ENCODE peak calls at places on chromosome X, in four cellular contexts. One of them, this sample, is unnamed.

GRCh38 chrX:152989292-152989658 is 4.6 kb downstream of the PNMA5 start:
- DNase-seq in pancreas: no peak
- DNase-seq in GM23248: peak; percentile 25
- DNase-seq in lower lobe of right lung: no peak
- DNase-seq in this sample: no peak

GRCh38 chrX:130523460-130524394 is 121.9 kb downstream of the RBMX2 start:
- DNase-seq in pancreas: peak; percentile 38
- DNase-seq in GM23248: no peak
- DNase-seq in lower lobe of right lung: peak; percentile 50
- DNase-seq in this sample: peak; percentile 77

GRCh38 chrX:123422875-123423274 is 238.8 kb downstream of the GRIA3 start:
- DNase-seq in GM23248: peak; percentile 60
- DNase-seq in lower lobe of right lung: no peak
- DNase-seq in pancreas: peak; percentile 19
- DNase-seq in this sample: peak; percentile 16

GRCh38 chrX:111041018-111041462 is 55.0 kb upstream of the PAK3 start:
- DNase-seq in lower lobe of right lung: no peak
- DNase-seq in pancreas: no peak
- DNase-seq in GM23248: peak; percentile 43
- DNase-seq in this sample: no peak

GRCh38 chrX:110743679-110744340 is 51.8 kb downstream of the CHRDL1 start:
- DNase-seq in lower lobe of right lung: no peak
- DNase-seq in pancreas: no peak
- DNase-seq in GM23248: peak; percentile 47
- DNase-seq in this sample: no peak

GRCh38 chrX:24828600-24828999 is 134.9 kb downstream of the POLA1 start:
- DNase-seq in GM23248: no peak
- DNase-seq in pancreas: no peak
- DNase-seq in lower lobe of right lung: no peak
- DNase-seq in this sample: no peak

GRCh38 chrX:69109706-69110635 is 55.3 kb downstream of the PJA1 start:
- DNase-seq in pancreas: no peak
- DNase-seq in GM23248: peak; percentile 76
- DNase-seq in lower lobe of right lung: no peak
- DNase-seq in this sample: no peak

GRCh38 chrX:97844943-97845342 is 961.2 kb downstream of the RPA4 start:
- DNase-seq in GM23248: no peak
- DNase-seq in lower lobe of right lung: no peak
- DNase-seq in pancreas: peak; percentile 3
- DNase-seq in this sample: no peak

GRCh38 chrX:98299785-98300184 is 1416.1 kb downstream of the RPA4 start:
- DNase-seq in pancreas: no peak
- DNase-seq in lower lobe of right lung: no peak
- DNase-seq in GM23248: no peak
- DNase-seq in this sample: no peak

GRCh38 chrX:67917412-67918010 is 373.7 kb downstream of the AR start:
- DNase-seq in lower lobe of right lung: no peak
- DNase-seq in GM23248: no peak
- DNase-seq in pancreas: no peak
- DNase-seq in this sample: no peak

GRCh38 chrX:69173906-69174305 is 8.7 kb upstream of the PJA1 start:
- DNase-seq in pancreas: no peak
- DNase-seq in GM23248: no peak
- DNase-seq in lower lobe of right lung: no peak
- DNase-seq in this sample: no peak

GRCh38 chrX:12245650-12246645 is 107.7 kb downstream of the FRMPD4 start:
- DNase-seq in lower lobe of right lung: no peak
- DNase-seq in GM23248: peak; percentile 0
- DNase-seq in pancreas: no peak
- DNase-seq in this sample: no peak

GRCh38 chrX:134803060-134803459 is 144.8 kb upstream of the PLAC1 start:
- DNase-seq in pancreas: no peak
- DNase-seq in GM23248: no peak
- DNase-seq in lower lobe of right lung: no peak
- DNase-seq in this sample: no peak

GRCh38 chrX:149207518-149207917 is 297.6 kb downstream of the IDS start:
- DNase-seq in pancreas: no peak
- DNase-seq in GM23248: no peak
- DNase-seq in lower lobe of right lung: no peak
- DNase-seq in this sample: no peak
- H3K9me3 ChIP-seq in pancreas: no peaks in the 10 kb centered on the region
- H3K9me3 ChIP-seq in GM23248: no peaks in the 10 kb centered on the region
- H3K9me3 ChIP-seq in lower lobe of right lung: no peaks in the 10 kb centered on the region
- H3K9me3 ChIP-seq in this sample: no peaks in the 10 kb centered on the region

GRCh38 chrX:108312011-108312410 is 126.2 kb downstream of the COL4A6 start:
- DNase-seq in GM23248: peak; percentile 33
- DNase-seq in pancreas: no peak
- DNase-seq in lower lobe of right lung: no peak
- DNase-seq in this sample: no peak

GRCh38 chrX:108312938-108313337 is 125.3 kb downstream of the COL4A6 start:
- DNase-seq in GM23248: peak; percentile 80
- DNase-seq in pancreas: no peak
- DNase-seq in lower lobe of right lung: peak; percentile 29
- DNase-seq in this sample: peak; percentile 26

GRCh38 chrX:108310511-108310910 is 127.7 kb downstream of the COL4A6 start:
- DNase-seq in lower lobe of right lung: no peak
- DNase-seq in GM23248: no peak
- DNase-seq in pancreas: no peak
- DNase-seq in this sample: no peak

GRCh38 chrX:108316456-108316855 is 121.8 kb downstream of the COL4A6 start:
- DNase-seq in pancreas: no peak
- DNase-seq in GM23248: no peak
- DNase-seq in lower lobe of right lung: no peak
- DNase-seq in this sample: no peak

DNA sequence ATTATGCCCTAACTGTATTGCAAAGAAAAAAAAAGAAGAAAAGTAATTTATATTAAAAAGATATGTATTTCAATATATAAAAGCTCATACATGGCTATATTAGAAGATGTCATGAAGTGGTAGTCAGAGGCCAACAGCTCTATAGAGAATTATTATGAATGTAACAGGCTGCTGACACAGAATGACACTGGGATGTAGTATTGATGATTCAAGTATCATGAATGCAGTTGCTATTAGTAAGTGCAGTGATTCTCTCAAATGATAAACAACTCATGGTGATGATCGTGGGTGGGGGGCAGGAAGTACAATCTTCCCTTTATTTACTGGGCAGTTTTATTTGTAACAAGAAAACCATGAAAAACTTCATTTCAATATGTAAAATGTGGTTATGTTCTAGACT is 124.6 kb downstream of the COL4A6 start:
- DNase-seq in lower lobe of right lung: no peak
- DNase-seq in GM23248: peak; percentile 65
- DNase-seq in pancreas: no peak
- DNase-seq in this sample: no peak
- H3K4me1 ChIP-seq in lower lobe of right lung: no peaks in the 10 kb centered on the region
- H3K4me1 ChIP-seq in GM23248: peaks cover 16% of the 10 kb centered on the region
- H3K4me1 ChIP-seq in pancreas: no peaks in the 10 kb centered on the region
- H3K4me1 ChIP-seq in this sample: no peaks in the 10 kb centered on the region

DNA sequence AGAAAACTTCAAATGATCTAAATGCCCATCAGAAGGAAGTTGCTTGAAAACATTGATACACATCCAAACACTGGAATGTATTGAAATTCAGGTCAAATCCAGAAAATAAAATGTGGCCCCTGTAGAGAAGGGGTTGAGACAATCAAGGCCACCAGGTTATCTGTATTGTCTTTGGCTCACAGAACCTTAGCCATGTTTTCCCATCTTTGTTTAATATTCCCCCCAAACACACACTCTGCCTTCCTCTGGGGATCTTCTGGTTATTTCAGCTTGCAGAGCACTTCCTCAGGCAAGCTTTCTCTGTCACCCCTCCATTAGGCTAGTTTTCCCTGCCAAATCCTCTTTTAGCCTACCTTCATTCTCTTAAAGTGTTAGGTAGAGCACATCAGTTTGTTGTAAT is 30.5 kb downstream of the PAGE2 start:
- DNase-seq in lower lobe of right lung: no peak
- DNase-seq in pancreas: no peak
- DNase-seq in GM23248: no peak
- DNase-seq in this sample: no peak
- H3K9me3 ChIP-seq in lower lobe of right lung: no peaks in the 10 kb centered on the region
- H3K9me3 ChIP-seq in pancreas: no peaks in the 10 kb centered on the region
- H3K9me3 ChIP-seq in GM23248: no peaks in the 10 kb centered on the region
- H3K9me3 ChIP-seq in this sample: no peaks in the 10 kb centered on the region

GRCh38 chrX:119757979-119758681 is at the start of gene SOWAHD:
- DNase-seq in pancreas: peak; percentile 37
- DNase-seq in lower lobe of right lung: peak; percentile 63
- DNase-seq in GM23248: peak; percentile 49
- DNase-seq in this sample: peak; percentile 77
- H3K4me1 ChIP-seq in pancreas: no peaks in the 10 kb centered on the region
- H3K4me1 ChIP-seq in lower lobe of right lung: no peaks in the 10 kb centered on the region
- H3K4me1 ChIP-seq in GM23248: peaks cover 6% of the 10 kb centered on the region
- H3K4me1 ChIP-seq in this sample: no peaks in the 10 kb centered on the region

GRCh38 chrX:1223253-1223621 is 10.8 kb upstream of the CRLF2 start:
- DNase-seq in pancreas: no peak
- DNase-seq in GM23248: no peak
- DNase-seq in lower lobe of right lung: no peak
- DNase-seq in this sample: no peak
- H3K9me3 ChIP-seq in pancreas: no peaks in the 10 kb centered on the region
- H3K9me3 ChIP-seq in GM23248: no peaks in the 10 kb centered on the region
- H3K9me3 ChIP-seq in lower lobe of right lung: peaks cover 11% of the 10 kb centered on the region
- H3K9me3 ChIP-seq in this sample: no peaks in the 10 kb centered on the region

GRCh38 chrX:13285229-13285628 is 34.6 kb downstream of the ATXN3L start:
- DNase-seq in pancreas: no peak
- DNase-seq in lower lobe of right lung: no peak
- DNase-seq in GM23248: no peak
- DNase-seq in this sample: no peak

GRCh38 chrX:13285693-13286092 is 34.2 kb downstream of the ATXN3L start:
- DNase-seq in lower lobe of right lung: no peak
- DNase-seq in pancreas: no peak
- DNase-seq in GM23248: no peak
- DNase-seq in this sample: no peak

GRCh38 chrX:13283512-13283911 is 36.3 kb downstream of the ATXN3L start:
- DNase-seq in GM23248: peak; percentile 4
- DNase-seq in lower lobe of right lung: no peak
- DNase-seq in pancreas: no peak
- DNase-seq in this sample: no peak

GRCh38 chrX:13281289-13281688 is 38.6 kb downstream of the ATXN3L start:
- DNase-seq in lower lobe of right lung: no peak
- DNase-seq in GM23248: no peak
- DNase-seq in pancreas: no peak
- DNase-seq in this sample: no peak

GRCh38 chrX:13283968-13284914 is 35.6 kb downstream of the ATXN3L start:
- DNase-seq in lower lobe of right lung: no peak
- DNase-seq in pancreas: no peak
- DNase-seq in GM23248: peak; percentile 80
- DNase-seq in this sample: no peak
- H3K4me1 ChIP-seq in lower lobe of right lung: no peaks in the 10 kb centered on the region
- H3K4me1 ChIP-seq in pancreas: no peaks in the 10 kb centered on the region
- H3K4me1 ChIP-seq in GM23248: peaks cover 41% of the 10 kb centered on the region
- H3K4me1 ChIP-seq in this sample: no peaks in the 10 kb centered on the region

GRCh38 chrX:63917296-63917695 is 132.3 kb upstream of the ARHGEF9 start:
- DNase-seq in lower lobe of right lung: no peak
- DNase-seq in GM23248: no peak
- DNase-seq in pancreas: no peak
- DNase-seq in this sample: no peak

GRCh38 chrX:63919081-63919480 is 134.1 kb upstream of the ARHGEF9 start:
- DNase-seq in lower lobe of right lung: no peak
- DNase-seq in pancreas: no peak
- DNase-seq in GM23248: no peak
- DNase-seq in this sample: no peak

GRCh38 chrX:63918611-63919010 is 133.6 kb upstream of the ARHGEF9 start:
- DNase-seq in pancreas: no peak
- DNase-seq in lower lobe of right lung: no peak
- DNase-seq in GM23248: peak; percentile 70
- DNase-seq in this sample: no peak

DNA sequence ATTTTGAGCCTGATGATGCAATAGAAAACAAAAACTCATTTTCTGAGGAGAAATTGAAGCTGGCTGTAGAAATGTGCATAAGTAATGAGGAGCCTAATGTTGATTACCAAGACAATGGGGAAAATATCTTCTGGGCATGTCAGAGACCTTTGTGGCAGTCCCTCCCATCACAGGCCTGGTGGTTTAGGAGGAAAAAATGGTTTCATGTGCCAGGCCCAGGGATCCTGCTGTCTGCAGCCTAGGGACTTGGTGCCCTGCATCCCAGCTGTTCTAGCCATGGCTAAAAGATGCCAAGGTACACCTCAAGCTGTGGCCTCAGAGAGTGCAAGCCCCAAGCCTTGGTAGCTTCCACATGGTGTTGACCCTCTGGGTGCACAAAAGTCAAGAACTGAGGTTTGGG is 128.7 kb upstream of the ARHGEF9 start:
- DNase-seq in pancreas: no peak
- DNase-seq in GM23248: no peak
- DNase-seq in lower lobe of right lung: no peak
- DNase-seq in this sample: no peak
- H3K9me3 ChIP-seq in pancreas: no peaks in the 10 kb centered on the region
- H3K9me3 ChIP-seq in GM23248: no peaks in the 10 kb centered on the region
- H3K9me3 ChIP-seq in lower lobe of right lung: peaks cover 4% of the 10 kb centered on the region
- H3K9me3 ChIP-seq in this sample: no peaks in the 10 kb centered on the region

DNA sequence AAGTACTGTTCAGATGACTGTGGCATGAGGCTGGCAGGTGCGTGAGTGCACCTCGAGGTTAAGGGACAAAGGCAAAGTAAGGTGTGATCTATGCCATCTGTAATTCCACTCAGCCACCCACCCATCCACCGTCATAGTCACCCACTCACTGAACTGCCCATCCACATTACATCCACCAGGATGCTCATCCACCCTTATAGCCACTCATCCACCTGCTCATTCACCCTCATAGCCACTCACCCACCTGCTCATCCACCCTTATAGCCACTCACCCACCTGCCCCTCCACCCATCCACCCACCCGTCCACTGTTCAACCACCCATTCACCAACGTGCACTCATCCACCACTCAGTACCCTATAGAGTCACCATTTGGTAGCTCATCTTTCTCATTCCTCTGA is 64.1 kb upstream of the UXT start:
- DNase-seq in GM23248: no peak
- DNase-seq in lower lobe of right lung: no peak
- DNase-seq in pancreas: no peak
- DNase-seq in this sample: no peak
- H3K4me1 ChIP-seq in GM23248: no peaks in the 10 kb centered on the region
- H3K4me1 ChIP-seq in lower lobe of right lung: no peaks in the 10 kb centered on the region
- H3K4me1 ChIP-seq in pancreas: no peaks in the 10 kb centered on the region
- H3K4me1 ChIP-seq in this sample: no peaks in the 10 kb centered on the region

GRCh38 chrX:81021478-81021877 is 180.2 kb downstream of the HMGN5 start:
- DNase-seq in lower lobe of right lung: no peak
- DNase-seq in pancreas: no peak
- DNase-seq in GM23248: no peak
- DNase-seq in this sample: no peak
- H3K9me3 ChIP-seq in lower lobe of right lung: no peaks in the 10 kb centered on the region
- H3K9me3 ChIP-seq in pancreas: no peaks in the 10 kb centered on the region
- H3K9me3 ChIP-seq in GM23248: no peaks in the 10 kb centered on the region
- H3K9me3 ChIP-seq in this sample: no peaks in the 10 kb centered on the region

DNA sequence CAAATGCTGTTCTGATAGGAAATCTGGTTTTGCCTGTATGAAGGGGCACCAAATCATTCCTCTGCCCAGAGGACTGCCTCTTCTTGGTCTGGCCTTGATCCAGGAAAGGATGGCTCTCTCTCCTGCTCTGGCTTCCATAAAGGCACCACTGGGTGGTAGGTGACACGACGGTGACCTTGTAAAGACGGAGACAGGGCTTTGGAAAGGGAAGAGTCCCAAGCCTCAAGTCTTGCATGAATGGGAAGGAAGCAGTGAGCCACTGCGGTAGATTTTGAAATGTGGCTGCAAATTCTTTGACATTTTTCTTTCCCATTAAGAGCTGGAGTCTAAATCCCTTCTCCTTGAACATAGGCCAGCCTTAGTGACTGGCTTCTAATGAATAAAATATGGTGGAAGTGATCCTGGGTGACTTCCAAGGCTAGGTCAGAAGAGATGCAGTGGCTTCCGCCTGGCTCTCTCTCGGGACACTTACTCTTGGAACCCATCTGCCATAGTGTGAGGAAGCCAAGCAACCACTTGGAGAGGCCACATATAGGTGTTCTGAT is 347.4 kb downstream of the BCOR start:
- DNase-seq in GM23248: peak; percentile 42
- DNase-seq in lower lobe of right lung: no peak
- DNase-seq in pancreas: no peak
- DNase-seq in this sample: no peak
- H3K4me1 ChIP-seq in GM23248: peaks cover 3% of the 10 kb centered on the region
- H3K4me1 ChIP-seq in lower lobe of right lung: peaks cover 4% of the 10 kb centered on the region
- H3K4me1 ChIP-seq in pancreas: no peaks in the 10 kb centered on the region
- H3K4me1 ChIP-seq in this sample: peaks cover 4% of the 10 kb centered on the region

This sample was measured in testis.